ENCODE peak calls at places on chromosomes 16 and 17, in four cellular contexts. J, S, N and R are unnamed samples.

GRCh38 chr16:89009343-89010209 is 32.6 kb upstream of the CBFA2T3 start:
- DNase-seq in J (no peak), S (no peak), N (peak), R (no peak)

GRCh38 chr17:80254396-80255241 is 6.0 kb upstream of the RNF213 start:
- DNase-seq in J (no peak), S (peak), N (no peak), R (no peak)

GRCh38 chr17:64947146-64947545 is 27.9 kb upstream of the LRRC37A3 start:
- DNase-seq in J (no peak), S (no peak), N (no peak), R (no peak)

GRCh38 chr16:87926246-87927194 is 9.8 kb downstream of the CA5A start:
- DNase-seq in J (no peak), S (no peak), N (no peak), R (peak)

GRCh38 chr16:26505501-26505900 is 561.2 kb upstream of the C16orf82 start:
- DNase-seq in J (peak), S (no peak), N (peak), R (no peak)

GRCh38 chr16:11016993-11017392 is 72.6 kb downstream of the CLEC16A start:
- DNase-seq in J (no peak), S (peak), N (no peak), R (no peak)

GRCh38 chr16:59210955-59211541 is 476.9 kb upstream of the GOT2 start:
- DNase-seq in J (no peak), S (no peak), N (no peak), R (no peak)

GRCh38 chr17:71115669-71115972 is 946.3 kb downstream of the KCNJ2 start:
- DNase-seq in J (no peak), S (no peak), N (no peak), R (no peak)

GRCh38 chr16:24178496-24178895 is 77.6 kb upstream of the CACNG3 start:
- DNase-seq in J (no peak), S (no peak), N (peak), R (no peak)

GRCh38 chr17:67379251-67379630 is 2.2 kb downstream of the PITPNC1 start:
- DNase-seq in J (no peak), S (no peak), N (no peak), R (no peak)

GRCh38 chr16:1706386-1707192 is 594 bp downstream of the MAPK8IP3 start:
- DNase-seq in J (no peak), S (no peak), N (peak), R (peak)

DNA sequence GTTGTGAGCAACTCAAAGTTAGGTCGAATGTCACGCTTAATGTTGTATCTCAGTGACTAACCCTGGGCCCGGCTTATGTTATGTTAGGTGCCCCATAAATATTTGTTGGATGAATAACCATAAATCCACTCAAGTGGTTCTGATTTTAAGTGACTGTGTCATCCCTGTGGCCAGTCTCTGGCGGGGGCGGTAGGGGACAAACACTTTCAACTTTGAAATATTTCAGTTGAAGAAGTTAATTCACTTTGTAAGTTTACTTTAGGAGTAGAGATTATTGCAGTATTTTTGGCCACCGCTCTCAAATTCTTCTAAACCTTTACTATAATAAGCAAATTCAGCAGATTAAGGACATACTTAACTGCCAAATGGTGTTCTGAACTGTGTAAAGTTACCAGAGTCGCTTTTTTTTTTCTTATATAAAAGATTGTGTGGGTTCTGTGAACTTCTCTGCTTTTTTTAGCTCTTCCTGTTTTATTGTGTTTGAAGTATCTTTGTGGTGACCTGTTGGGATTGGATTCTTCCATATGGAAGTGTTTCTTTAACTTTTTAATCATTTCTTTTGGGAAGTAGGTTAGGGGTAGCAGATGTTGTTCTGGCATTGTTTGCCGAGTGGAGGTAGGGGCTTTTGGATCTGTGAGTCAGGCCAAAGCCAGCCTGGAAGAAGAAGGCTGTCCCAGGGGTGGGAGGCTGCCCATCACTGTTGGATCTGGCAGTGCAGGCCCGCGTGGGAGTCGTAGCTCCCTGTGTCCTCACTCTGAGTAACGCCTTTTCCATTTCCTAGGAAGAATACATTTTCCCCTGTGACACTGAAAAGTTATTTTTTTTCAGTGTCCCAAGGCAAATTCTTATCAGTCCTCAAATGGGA is 61.4 kb upstream of the TBX2 start:
- DNase-seq in J (no peak), S (no peak), N (no peak), R (no peak)
- TF ChIP-seq POLR2AphosphoS5 in J (no peak), S (no peak), N (no peak), R (no peak)

DNA sequence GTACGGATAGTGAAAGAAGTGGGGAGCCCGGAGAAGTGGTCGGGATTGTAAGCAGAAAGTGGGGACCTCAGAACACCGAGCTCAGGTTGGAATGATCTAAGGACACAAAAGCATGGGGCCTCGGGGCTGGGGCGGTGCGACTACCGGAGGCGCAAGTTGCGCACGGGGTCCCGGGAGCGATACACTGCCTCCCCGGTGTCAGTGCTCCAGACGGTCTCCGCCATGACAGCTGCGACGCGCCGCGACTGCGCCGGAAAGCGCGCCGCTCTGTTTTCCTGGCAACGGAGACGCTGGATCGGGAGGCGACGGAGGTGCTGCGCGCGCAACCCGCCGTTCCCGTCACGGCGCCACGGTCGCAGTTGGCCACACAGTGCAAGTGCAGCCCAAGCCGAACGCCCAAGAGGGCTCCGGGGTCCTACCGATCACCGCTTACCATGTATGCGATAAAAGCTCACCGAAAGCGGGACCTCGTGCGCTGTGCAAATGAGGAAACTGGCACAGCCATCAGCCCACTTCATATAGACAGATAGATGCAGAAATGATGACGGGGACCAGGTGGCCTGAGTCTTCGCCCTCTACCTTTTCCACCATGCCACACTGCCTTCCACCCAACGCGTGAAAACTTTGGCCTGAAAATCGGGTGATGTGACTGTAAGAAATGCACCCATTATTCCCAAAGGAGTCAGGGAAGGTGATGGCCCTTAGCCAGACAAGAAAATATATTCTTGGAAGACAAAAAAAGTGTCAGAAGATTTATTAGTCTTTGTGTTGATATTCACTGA is at the start of gene MKS1:
- DNase-seq in J (no peak), S (peak), N (peak), R (peak)
- TF ChIP-seq POLR2A in J (no peak), S (no peak), N (peak), R (peak)

GRCh38 chr17:42276609-42277341 is 584 bp upstream of the STAT5B start:
- DNase-seq in J (peak), S (peak), N (peak), R (no peak)
- TF ChIP-seq POLR2AphosphoS5 in J (no peak), S (no peak), N (no peak), R (no peak)

GRCh38 chr16:4876646-4877297 is 29.5 kb downstream of the UBN1 start:
- DNase-seq in J (no peak), S (no peak), N (no peak), R (no peak)
- TF ChIP-seq POLR2A in J (no peak), S (no peak), N (no peak), R (no peak)

GRCh38 chr17:1452836-1453235 is 3.2 kb downstream of the CRK start:
- DNase-seq in J (no peak), S (no peak), N (no peak), R (no peak)

GRCh38 chr17:1449412-1449967 is 6.5 kb downstream of the CRK start:
- DNase-seq in J (no peak), S (no peak), N (no peak), R (no peak)

GRCh38 chr17:1446201-1446600 is 9.8 kb downstream of the CRK start:
- DNase-seq in J (no peak), S (no peak), N (no peak), R (no peak)

GRCh38 chr17:1442187-1442586 is 13.8 kb downstream of the CRK start:
- DNase-seq in J (no peak), S (no peak), N (no peak), R (no peak)

GRCh38 chr17:1447061-1447460 is 9.0 kb downstream of the CRK start:
- DNase-seq in J (no peak), S (no peak), N (no peak), R (no peak)
- TF ChIP-seq POLR2AphosphoS5 in J (no peak), S (no peak), N (no peak), R (no peak)

DNA sequence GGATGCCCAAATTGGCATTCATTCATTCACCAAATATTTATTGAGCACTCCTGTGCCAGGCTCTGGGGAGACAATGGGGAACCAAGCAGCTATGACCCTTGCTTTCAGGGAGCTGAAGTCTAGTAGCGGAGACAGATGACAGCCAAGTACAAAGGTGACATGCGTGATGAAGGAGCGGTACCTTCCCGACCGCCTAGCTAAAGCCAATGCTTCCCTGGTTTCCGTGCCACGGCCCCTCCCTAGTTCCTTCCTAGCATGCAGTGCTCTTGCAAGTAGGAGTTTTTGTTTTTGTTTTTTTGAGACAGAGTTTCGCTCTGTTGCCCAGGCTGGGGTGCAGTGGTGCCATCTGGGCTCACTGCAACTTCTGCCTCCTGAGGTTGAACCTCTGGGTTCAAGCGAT is 3.2 kb upstream of the SLC5A2 start:
- DNase-seq in J (no peak), S (no peak), N (no peak), R (no peak)
- TF ChIP-seq POLR2A in J (no peak), S (no peak), N (no peak), R (no peak)

GRCh38 chr17:81706232-81706611 is 3.1 kb downstream of the MRPL12 start:
- DNase-seq in J (no peak), S (no peak), N (no peak), R (no peak)

GRCh38 chr17:81706757-81707624 is 3.8 kb downstream of the MRPL12 start:
- DNase-seq in J (no peak), S (no peak), N (peak), R (no peak)

GRCh38 chr17:81707725-81708646 is 4.1 kb upstream of the SLC25A10 start:
- DNase-seq in J (no peak), S (no peak), N (no peak), R (no peak)

GRCh38 chr17:81710514-81711308 is 1.4 kb upstream of the SLC25A10 start:
- DNase-seq in J (no peak), S (no peak), N (peak), R (no peak)

DNA sequence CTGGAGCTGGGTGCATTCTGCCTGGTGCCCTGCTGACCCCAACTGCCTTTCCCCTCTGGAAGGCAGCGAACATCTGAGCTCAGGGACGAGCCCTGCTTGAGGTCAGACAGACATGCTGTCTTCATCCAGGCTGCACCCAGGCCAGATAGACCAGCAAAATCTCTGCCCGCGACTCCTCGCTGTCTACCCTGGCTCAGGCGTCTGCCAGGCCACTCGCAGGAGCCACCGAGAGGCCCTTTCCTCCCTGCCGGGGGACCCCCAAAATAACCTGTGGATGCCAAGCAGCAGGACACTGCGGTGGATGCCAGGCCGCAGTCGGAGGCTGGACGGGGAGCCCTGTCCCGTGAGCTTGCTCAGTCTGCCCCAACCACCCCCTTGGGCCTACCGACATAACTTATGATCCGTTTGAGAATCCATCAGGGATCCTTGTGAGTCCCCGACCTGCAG is 3.3 kb upstream of the SLC25A10 start:
- DNase-seq in J (no peak), S (no peak), N (no peak), R (no peak)
- TF ChIP-seq POLR2AphosphoS5 in J (no peak), S (no peak), N (no peak), R (peak)

GRCh38 chr16:20763461-20764232 is at the start of gene ACSM3:
- DNase-seq in J (no peak), S (peak), N (peak), R (peak)
- TF ChIP-seq POLR2A in J (no peak), S (no peak), N (no peak), R (peak)